ENCODE peak calls at places on chromosomes 5 and 9, in nine cellular contexts. S is hepatocyte; E is CD8-positive, alpha-beta T cell; N is breast epithelium; C is ovary; A is Peyer's patch; V is spleen; Q is mammary epithelial cell; J is tibial nerve. L is an unnamed sample.

GRCh38 chr9:128887914-128888350 is 6.0 kb downstream of the LRRC8A start:
- DNase-seq in V (no peak), J (no peak), Q (peak), E (no peak), A (no peak), N (peak), C (no peak), S (no peak), L (no peak)

GRCh38 chr5:135379052-135379654 is 19.9 kb downstream of the MACROH2A1 start:
- DNase-seq in Q (peak), E (no peak), S (no peak), A (no peak), V (no peak), J (no peak), N (no peak), C (no peak), L (no peak)

GRCh38 chr5:1336749-1337489 is 8.0 kb downstream of the CLPTM1L start:
- DNase-seq in S (no peak), N (no peak), Q (no peak), A (peak), C (peak), V (peak), E (no peak), J (no peak), L (no peak)

GRCh38 chr5:180323929-180324632 is 29.1 kb downstream of the GFPT2 start:
- DNase-seq in N (no peak), C (no peak), V (no peak), S (no peak), A (no peak), J (no peak), Q (peak), E (no peak), L (no peak)

GRCh38 chr9:129624168-129624759 is 1.7 kb upstream of the NTMT1 start:
- DNase-seq in J (peak), E (peak), S (peak), A (peak), V (no peak), N (no peak), Q (no peak), C (no peak), L (no peak)

GRCh38 chr9:131841765-131842318 is 102.0 kb upstream of the RAPGEF1 start:
- DNase-seq in E (no peak), S (no peak), J (no peak), Q (no peak), N (no peak), C (no peak), V (no peak), A (no peak), L (no peak)

GRCh38 chr5:107184066-107184465 is 486.7 kb downstream of the EFNA5 start:
- DNase-seq in N (no peak), Q (no peak), J (no peak), V (no peak), C (no peak), A (no peak), S (no peak), E (no peak), L (no peak)

GRCh38 chr5:178551059-178551458 is 39.1 kb downstream of the COL23A1 start:
- DNase-seq in V (no peak), E (no peak), J (no peak), C (no peak), A (no peak), S (no peak), N (no peak), Q (no peak), L (no peak)

GRCh38 chr9:3916984-3917383 is 382.9 kb downstream of the GLIS3 start:
- DNase-seq in E (no peak), J (no peak), C (no peak), V (no peak), N (no peak), S (no peak), Q (no peak), A (no peak), L (no peak)

GRCh38 chr9:130110596-130111021 is 56.9 kb downstream of the GPR107 start:
- DNase-seq in A (no peak), S (no peak), V (peak), J (no peak), Q (no peak), C (peak), N (no peak), E (no peak), L (no peak)

GRCh38 chr5:82174128-82174918 is 103.8 kb downstream of the RPS23 start:
- DNase-seq in E (peak), Q (peak), J (peak), V (peak), N (no peak), S (peak), C (no peak), A (peak), L (peak)

GRCh38 chr5:136089804-136090203 is 42.8 kb upstream of the SMAD5 start:
- DNase-seq in E (no peak), V (no peak), J (no peak), S (no peak), C (no peak), A (no peak), Q (no peak), N (no peak), L (no peak)

GRCh38 chr9:22170162-22170932 is 161.2 kb upstream of the CDKN2B start:
- DNase-seq in Q (peak), A (no peak), J (no peak), V (no peak), N (no peak), C (no peak), S (no peak), E (no peak), L (no peak)

GRCh38 chr9:22169732-22170131 is 160.6 kb upstream of the CDKN2B start:
- DNase-seq in J (no peak), V (no peak), Q (no peak), S (no peak), A (no peak), C (no peak), E (no peak), N (no peak), L (no peak)

GRCh38 chr9:22169243-22169642 is 160.1 kb upstream of the CDKN2B start:
- DNase-seq in S (no peak), V (no peak), J (no peak), Q (peak), N (no peak), A (no peak), C (no peak), E (no peak), L (no peak)

GRCh38 chr9:22171691-22172090 is 162.6 kb upstream of the CDKN2B start:
- DNase-seq in J (no peak), E (no peak), S (no peak), N (no peak), Q (no peak), A (no peak), V (no peak), C (no peak), L (no peak)

GRCh38 chr9:22170990-22171663 is 162.0 kb upstream of the CDKN2B start:
- DNase-seq in A (no peak), V (no peak), E (no peak), S (no peak), J (no peak), C (no peak), N (no peak), Q (no peak), L (no peak)
- H3K27ac ChIP-seq in A (no peak), V (peak), E (no peak), S (no peak), J (peak), C (no peak), N (no peak), Q (peak), L (no peak)

DNA sequence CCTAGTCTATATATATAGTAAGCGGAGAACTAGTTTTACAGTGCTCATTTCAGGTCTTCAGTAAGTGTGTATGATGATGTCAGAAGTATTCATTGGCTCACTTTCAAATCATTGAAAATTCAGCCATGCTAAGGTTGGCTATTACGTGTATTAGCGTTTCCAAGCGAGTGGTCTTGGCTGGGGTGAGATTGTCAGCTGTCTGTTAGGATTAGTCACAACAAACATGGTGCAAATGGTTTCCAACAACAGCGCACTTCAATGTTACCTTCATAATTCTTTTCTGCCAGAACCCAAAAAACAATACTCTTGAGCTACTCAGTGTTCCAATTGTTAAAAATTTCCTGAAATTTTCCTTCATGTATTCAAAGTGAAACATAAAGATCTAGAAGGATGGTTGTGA is 283.0 kb downstream of the AOPEP start:
- DNase-seq in S (no peak), J (no peak), Q (peak), N (no peak), C (no peak), V (no peak), E (no peak), A (no peak), L (no peak)
- H3K27ac ChIP-seq in S (peak), J (peak), Q (no peak), N (no peak), C (peak), V (peak), E (no peak), A (no peak), L (peak)

DNA sequence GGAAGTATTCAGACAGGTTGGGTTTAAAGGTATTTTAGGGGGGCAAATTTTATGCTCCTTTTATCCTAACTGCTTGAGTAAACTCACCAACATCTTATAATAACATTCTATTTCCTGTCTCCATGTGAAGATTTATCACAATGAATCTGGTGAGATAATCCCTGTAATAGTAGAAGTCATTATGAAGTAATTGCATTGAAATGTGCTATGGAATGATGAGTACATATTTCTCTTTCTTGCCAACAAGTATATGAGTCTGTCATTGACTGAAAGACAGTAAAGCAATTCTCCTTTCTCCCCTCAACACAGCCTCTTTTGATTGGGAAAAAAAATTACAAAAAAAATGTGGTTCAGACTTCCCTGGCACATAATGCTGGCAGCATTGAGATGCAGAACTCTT is 459.2 kb upstream of the RGMB start:
- DNase-seq in J (no peak), E (no peak), A (no peak), N (no peak), S (no peak), C (no peak), Q (peak), V (no peak), L (no peak)
- H3K27ac ChIP-seq in J (peak), E (no peak), A (no peak), N (no peak), S (no peak), C (no peak), Q (peak), V (no peak), L (no peak)

GRCh38 chr9:115043632-115044031 is 74.3 kb downstream of the TNC start:
- DNase-seq in N (no peak), V (no peak), J (no peak), A (no peak), S (no peak), Q (no peak), C (no peak), E (no peak), L (no peak)
- H3K27ac ChIP-seq in N (peak), V (no peak), J (peak), A (no peak), S (peak), Q (no peak), C (no peak), E (no peak), L (no peak)

DNA sequence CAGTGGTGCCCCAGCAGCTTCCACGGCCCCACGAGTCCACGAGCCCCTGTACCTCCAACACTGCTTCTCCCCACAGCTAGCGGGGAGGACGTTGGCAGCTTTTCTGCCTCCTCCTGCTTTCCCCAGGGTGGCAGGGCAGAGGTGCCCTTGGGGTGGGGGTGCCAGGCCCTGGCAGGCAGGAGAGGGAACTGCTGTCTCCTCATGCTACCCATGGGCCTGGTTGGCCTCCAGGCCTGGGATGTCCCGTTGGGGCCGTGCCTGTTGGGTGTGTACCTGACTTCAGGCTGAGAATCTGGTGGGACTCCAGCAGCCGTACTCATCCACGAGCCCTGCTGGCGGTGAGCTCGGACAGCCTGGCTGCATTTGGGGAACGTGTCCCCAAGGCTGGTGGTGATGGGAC is 27.3 kb downstream of the RXRA start:
- DNase-seq in C (no peak), E (no peak), V (no peak), Q (no peak), S (no peak), A (no peak), J (no peak), N (no peak), L (no peak)
- H3K27ac ChIP-seq in C (no peak), E (no peak), V (no peak), Q (no peak), S (no peak), A (no peak), J (no peak), N (no peak), L (no peak)

DNA sequence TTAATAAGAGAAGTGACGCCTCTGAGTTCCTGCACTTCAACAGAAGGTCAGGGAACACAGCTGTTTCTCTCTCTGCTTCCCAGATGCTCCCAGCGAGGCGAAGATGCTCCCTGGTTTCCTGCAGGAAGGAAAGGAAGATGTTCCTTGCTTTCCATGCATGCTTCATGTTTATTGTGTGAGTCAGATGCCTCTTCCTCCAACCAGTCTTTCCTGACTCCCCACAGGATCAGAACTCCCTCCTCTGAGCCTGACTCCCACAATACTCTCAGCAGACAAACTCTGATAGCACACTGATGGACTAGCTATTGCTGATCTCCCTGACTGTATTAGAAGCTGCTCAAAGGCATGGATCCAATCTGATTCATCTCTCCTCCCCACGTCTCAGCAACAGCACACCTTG is 72.0 kb downstream of the MFAP3 start:
- DNase-seq in J (no peak), C (no peak), S (no peak), Q (no peak), V (no peak), A (no peak), E (no peak), N (no peak), L (no peak)
- H3K27ac ChIP-seq in J (no peak), C (no peak), S (no peak), Q (no peak), V (no peak), A (no peak), E (no peak), N (no peak), L (no peak)

GRCh38 chr9:99134893-99135341 is 30.0 kb downstream of the TGFBR1 start:
- DNase-seq in N (no peak), A (no peak), Q (peak), S (no peak), C (no peak), E (no peak), V (no peak), J (no peak), L (no peak)
- H3K27ac ChIP-seq in N (no peak), A (no peak), Q (no peak), S (no peak), C (no peak), E (peak), V (peak), J (no peak), L (no peak)

GRCh38 chr9:137297966-137298365 is 4.1 kb downstream of the NRARP start:
- DNase-seq in S (no peak), V (no peak), J (no peak), E (no peak), Q (no peak), A (no peak), N (no peak), C (no peak), L (no peak)

GRCh38 chr9:137294684-137295312 is 7.3 kb downstream of the NRARP start:
- DNase-seq in J (no peak), N (no peak), V (no peak), S (peak), E (no peak), Q (peak), A (no peak), C (peak), L (no peak)

GRCh38 chr9:137295313-137296213 is 6.5 kb downstream of the NRARP start:
- DNase-seq in S (peak), C (peak), J (no peak), E (peak), N (no peak), A (no peak), V (peak), Q (no peak), L (no peak)

GRCh38 chr9:137297060-137297664 is 4.9 kb downstream of the NRARP start:
- DNase-seq in E (no peak), A (no peak), V (no peak), N (no peak), Q (no peak), J (no peak), C (peak), S (no peak), L (no peak)

GRCh38 chr9:137296214-137297059 is 5.6 kb downstream of the NRARP start:
- DNase-seq in S (no peak), E (no peak), C (peak), J (no peak), V (no peak), A (no peak), Q (no peak), N (no peak), L (no peak)
- H3K27ac ChIP-seq in S (no peak), E (no peak), C (peak), J (peak), V (peak), A (peak), Q (no peak), N (peak), L (no peak)

DNA sequence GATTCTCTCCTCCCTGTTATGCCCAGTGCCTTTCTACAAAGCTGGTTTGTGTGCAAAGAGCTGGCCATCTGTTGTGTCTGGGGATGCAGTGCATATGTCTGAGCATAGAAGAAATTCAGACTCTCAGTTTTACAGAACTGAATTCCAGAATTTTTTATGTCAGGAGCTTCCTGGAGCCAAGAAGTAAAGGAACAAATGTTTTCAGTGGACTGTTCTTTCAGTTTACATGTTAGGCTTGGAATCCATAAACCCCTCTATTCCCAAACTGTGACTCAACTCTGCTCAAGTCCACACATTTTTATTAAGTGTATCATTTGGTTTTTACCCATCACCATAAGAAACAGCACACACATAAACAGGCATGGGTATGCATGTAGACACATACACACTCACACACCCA is 366.0 kb downstream of the BRINP1 start:
- DNase-seq in A (no peak), E (no peak), C (no peak), Q (no peak), J (no peak), N (no peak), V (no peak), S (no peak), L (no peak)
- H3K27ac ChIP-seq in A (no peak), E (no peak), C (no peak), Q (no peak), J (peak), N (peak), V (no peak), S (no peak), L (no peak)